ENCODE peak calls at places on chromosomes 16 and 17, in seven cellular contexts. V is SJCRH30; H is foreskin keratinocyte; I is GM23248; G is adrenal gland; T is CD8-positive, alpha-beta T cell; N is sigmoid colon. K is an unnamed sample. For H3K4me1, the result is how much of the 10 kb centered on the place peaks cover.

GRCh38 chr16:20242568-20243240 is 84.6 kb downstream of the GP2 start:
- DNase-seq in N (no peak), H (no peak), G (no peak), I (no peak), T (no peak), V (no peak), K (no peak)

GRCh38 chr16:3087836-3088235 is 11.3 kb downstream of the ZSCAN10 start:
- DNase-seq in G (no peak), V (peak), T (no peak), H (no peak), N (no peak), I (no peak), K (no peak)

GRCh38 chr17:67542219-67543114 is 165.4 kb downstream of the PITPNC1 start:
- DNase-seq in H (no peak), V (no peak), T (no peak), I (no peak), G (no peak), N (no peak), K (no peak)

GRCh38 chr17:60165976-60166375 is 16.2 kb downstream of the CA4 start:
- DNase-seq in T (no peak), H (no peak), V (peak), I (no peak), G (no peak), N (no peak), K (no peak)

GRCh38 chr16:50304467-50305440 is 38.4 kb downstream of the ADCY7 start:
- DNase-seq in H (no peak), T (no peak), V (no peak), G (peak), I (no peak), N (peak), K (no peak)

GRCh38 chr17:8836821-8837426 is 30.6 kb downstream of the PIK3R6 start:
- DNase-seq in T (no peak), G (no peak), H (no peak), I (peak), V (no peak), N (peak), K (no peak)

GRCh38 chr16:8847623-8848022 is 21.2 kb downstream of the CARHSP1 start:
- DNase-seq in G (no peak), N (no peak), H (no peak), V (no peak), I (no peak), T (no peak), K (no peak)

GRCh38 chr17:19867654-19868395 is at the start of gene ULK2:
- DNase-seq in H (peak), N (peak), T (peak), I (peak), V (no peak), G (peak), K (peak)

GRCh38 chr16:29806641-29807425 is 504 bp downstream of the MAZ start:
- DNase-seq in H (no peak), V (peak), I (peak), G (peak), T (peak), N (peak), K (peak)

GRCh38 chr16:23505942-23506605 is 4.2 kb downstream of the GGA2 start:
- DNase-seq in T (no peak), N (no peak), G (no peak), I (peak), V (peak), H (no peak), K (no peak)

GRCh38 chr17:968812-969766 is 10.5 kb downstream of the NXN start:
- DNase-seq in T (no peak), I (peak), G (no peak), N (no peak), H (peak), V (peak), K (no peak)

GRCh38 chr17:59425085-59425901 is 93.8 kb downstream of the YPEL2 start:
- DNase-seq in G (no peak), V (no peak), I (peak), H (no peak), T (no peak), N (peak), K (peak)

GRCh38 chr16:57600048-57600835 is 28.2 kb upstream of the ADGRG1 start:
- DNase-seq in G (peak), I (peak), H (peak), N (peak), T (no peak), V (peak), K (peak)

GRCh38 chr17:14211778-14212177 is 24.9 kb downstream of the CDRT15 start:
- DNase-seq in H (no peak), G (no peak), I (no peak), N (no peak), T (peak), V (no peak), K (no peak)

GRCh38 chr17:42780816-42781638 is 617 bp downstream of the WNK4 start:
- DNase-seq in I (peak), G (no peak), H (no peak), V (no peak), N (no peak), T (no peak), K (no peak)

GRCh38 chr17:68981288-68981687 is 26.1 kb upstream of the ABCA8 start:
- DNase-seq in G (peak), V (peak), T (no peak), I (peak), N (peak), H (no peak), K (no peak)

GRCh38 chr16:29982560-29983419 is 9.1 kb downstream of the TAOK2 start:
- DNase-seq in I (no peak), V (no peak), T (no peak), G (no peak), H (no peak), N (peak), K (no peak)

GRCh38 chr17:65154770-65155589 is 17.8 kb downstream of the RGS9 start:
- DNase-seq in V (no peak), I (peak), N (no peak), T (no peak), H (peak), G (no peak), K (no peak)

DNA sequence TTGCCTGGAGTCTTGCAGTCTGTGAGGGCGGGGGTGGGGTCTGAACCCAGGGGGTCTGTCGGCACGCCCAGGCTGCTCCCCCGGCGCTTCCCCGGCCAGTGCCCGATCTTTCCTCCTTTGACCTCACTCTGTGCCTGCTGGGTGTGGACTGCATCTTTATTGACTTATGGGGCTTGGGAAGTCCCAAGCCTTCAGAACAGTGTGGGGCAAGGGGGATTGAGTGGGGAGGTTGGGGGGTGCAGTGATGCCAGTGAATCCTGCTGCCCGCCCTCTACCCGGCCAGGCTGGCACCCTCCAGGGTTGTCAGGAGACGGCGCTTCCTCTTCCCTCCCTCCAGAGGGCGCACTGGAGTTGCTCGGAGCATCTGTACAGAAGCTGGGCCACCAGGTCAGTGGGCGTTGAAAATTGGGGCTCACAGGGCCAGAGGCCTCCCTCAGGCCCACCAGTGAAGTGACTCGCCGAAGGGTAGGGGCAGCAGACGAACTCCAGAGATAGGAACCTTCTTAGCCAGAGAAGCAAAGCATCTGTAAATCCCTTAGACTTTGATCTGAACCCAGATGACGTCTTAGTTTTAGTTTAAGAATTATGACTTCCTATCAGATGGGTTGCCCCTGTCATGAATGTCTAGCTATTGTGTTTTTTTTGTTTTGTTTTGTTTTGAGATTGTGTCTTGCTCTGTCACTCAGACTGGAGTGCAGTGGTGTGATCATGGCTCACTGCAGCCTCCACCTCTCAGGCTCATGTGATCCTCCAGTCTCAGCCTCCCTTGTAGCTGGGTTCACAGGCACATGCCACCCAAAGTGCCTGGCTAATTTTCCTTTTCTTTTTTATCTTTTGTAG is 184.8 kb upstream of the CIBAR2 start:
- DNase-seq in G (peak), N (no peak), H (peak), V (peak), T (peak), I (peak), K (peak)
- H3K4me1 ChIP-seq in G (under half), N (under half), H (under half), V (under half), T (under half), I (under half), K (under half)

GRCh38 chr17:64153565-64153964 is 23.6 kb upstream of the ERN1 start:
- DNase-seq in G (no peak), H (no peak), V (no peak), T (no peak), N (no peak), I (no peak), K (no peak)
- H3K4me1 ChIP-seq in G (under half), H (under half), V (under half), T (under half), N (under half), I (under half), K (under half)

DNA sequence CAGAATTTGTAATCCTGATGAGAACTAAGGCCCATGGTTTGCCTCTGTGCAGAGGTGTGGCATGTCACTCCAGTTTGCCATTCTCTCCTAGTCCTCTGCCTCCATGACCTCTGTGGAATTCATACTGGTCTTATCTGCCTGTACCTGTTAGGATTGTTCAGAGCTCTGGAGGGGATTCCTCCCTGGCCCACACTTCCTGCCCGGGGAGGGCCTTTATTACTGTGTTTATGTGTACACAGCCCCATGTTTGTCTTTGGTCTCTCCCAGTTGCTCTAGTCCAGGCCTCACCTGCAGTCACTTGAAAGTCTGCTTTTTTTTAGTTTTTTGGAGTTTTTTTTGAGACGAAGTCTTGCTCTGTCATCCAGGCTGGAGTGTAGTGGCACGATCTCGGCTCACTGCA is 36.4 kb downstream of the RHBDL3 start:
- DNase-seq in N (no peak), G (no peak), H (no peak), T (no peak), V (no peak), I (no peak), K (no peak)
- H3K4me1 ChIP-seq in N (under half), G (under half), H (under half), T (under half), V (under half), I (under half), K (under half)

DNA sequence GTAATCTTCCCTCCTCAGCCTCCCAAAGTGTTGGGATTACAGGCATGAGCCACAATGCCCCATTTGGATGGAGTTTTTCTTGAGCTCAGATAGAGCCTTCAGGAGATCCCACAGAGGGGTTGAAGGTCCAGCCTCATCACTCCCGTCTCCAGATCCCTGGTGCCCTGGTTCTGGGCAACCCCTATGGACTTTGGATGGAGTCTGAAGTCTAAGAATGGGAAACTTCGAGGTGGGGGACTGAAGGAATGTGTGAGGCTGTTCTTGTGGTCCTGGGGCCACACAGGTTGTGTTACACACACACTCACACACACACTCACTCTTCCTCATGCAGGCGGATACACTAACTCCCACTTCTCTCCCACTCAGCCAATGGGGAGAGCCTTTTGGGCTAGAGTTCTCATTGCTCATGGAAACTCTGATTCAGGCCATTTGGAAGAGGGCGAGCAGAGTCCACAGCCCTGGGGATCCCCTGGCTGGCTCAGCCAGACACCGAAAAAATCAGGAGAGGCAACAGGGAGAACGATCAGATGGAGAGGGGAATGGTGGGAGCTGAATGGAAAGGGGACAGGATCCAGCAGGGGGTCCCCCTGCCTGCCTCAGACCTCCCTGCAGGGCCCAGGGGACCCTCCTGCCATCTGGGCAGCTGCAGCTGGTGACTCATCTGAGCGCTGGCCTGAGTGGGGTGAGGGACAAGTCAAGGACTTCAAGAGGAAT is 9.0 kb downstream of the IGFBP4 start:
- DNase-seq in N (no peak), H (no peak), T (no peak), I (peak), V (no peak), G (peak), K (peak)
- H3K4me1 ChIP-seq in N (under half), H (under half), T (under half), I (half or more), V (under half), G (under half), K (under half)

DNA sequence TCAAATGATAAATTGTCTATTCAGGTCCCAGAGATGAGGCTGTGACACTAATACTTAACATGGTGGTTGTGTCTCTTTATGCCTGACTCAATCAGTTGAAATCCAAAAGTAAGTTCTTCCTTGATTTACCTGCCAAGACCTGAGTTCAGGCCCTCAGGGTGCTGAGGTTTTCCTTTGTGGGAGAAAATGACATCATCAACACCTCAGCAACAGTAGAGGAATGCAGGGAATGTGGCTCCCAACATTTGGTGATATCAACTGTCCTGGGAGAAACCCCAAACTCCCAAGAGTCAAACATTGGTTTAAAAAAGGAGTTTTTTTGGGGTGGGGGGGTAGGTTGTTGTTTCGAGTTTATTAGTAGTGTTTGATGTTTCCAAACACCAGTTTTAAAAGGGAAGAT is 14.7 kb downstream of the RNF43 start:
- DNase-seq in N (no peak), T (no peak), H (peak), V (peak), G (no peak), I (peak), K (no peak)
- H3K4me1 ChIP-seq in N (under half), T (under half), H (half or more), V (under half), G (under half), I (under half), K (under half)

DNA sequence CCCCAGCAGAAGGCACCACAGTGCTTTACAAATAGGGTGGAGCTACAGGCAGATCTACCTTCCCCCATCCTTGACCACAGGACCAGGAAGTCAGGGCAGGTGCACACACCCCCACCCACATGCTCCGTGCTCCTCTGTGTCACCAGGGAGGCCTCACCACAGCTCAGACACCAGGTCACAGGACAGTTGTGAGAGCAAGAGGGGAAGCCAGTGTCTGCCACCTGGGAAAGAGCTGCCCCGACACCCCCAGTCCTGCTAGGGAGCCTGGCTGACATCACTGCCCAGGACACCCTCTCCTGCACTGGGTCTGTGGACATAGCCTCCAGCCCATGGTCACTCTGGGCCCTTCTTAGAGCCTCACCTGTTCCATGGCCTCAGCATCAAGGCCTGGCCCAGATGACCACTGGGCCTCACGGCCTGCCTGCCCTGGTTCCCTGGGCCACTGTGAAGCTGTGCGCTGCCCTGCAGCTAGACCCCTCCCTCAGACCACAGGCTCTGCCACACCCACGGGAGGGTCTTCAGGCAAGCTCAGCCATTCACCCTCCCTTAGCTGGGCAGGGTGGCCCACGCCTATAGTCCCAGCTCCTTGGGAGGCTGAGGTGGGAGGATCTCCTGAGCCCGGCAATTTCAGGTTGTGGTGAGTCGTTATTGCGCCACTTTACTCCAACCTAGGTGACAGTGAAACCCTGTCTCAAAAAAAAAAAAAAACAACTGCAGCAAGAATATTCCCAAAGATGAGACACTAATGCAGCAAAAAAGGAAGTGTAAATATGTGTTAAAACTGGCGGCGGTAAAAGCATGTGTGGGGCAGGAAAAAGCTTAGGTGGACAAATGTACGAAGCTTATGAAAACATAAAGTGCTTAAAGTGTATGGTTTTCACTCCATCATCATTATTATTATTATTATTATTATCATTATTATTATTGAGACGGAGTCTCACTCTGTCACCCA is 14.2 kb downstream of the POLR3K start:
- DNase-seq in H (peak), G (peak), I (no peak), V (no peak), N (no peak), T (peak), K (no peak)
- H3K4me1 ChIP-seq in H (under half), G (under half), I (under half), V (under half), N (under half), T (under half), K (under half)

GRCh38 chr17:40348136-40348504 is 16.4 kb downstream of the GJD3 start:
- DNase-seq in V (no peak), G (no peak), T (no peak), N (no peak), H (no peak), I (no peak), K (no peak)
- H3K4me1 ChIP-seq in V (half or more), G (half or more), T (half or more), N (under half), H (under half), I (under half), K (half or more)

K was measured in BE2C.